ENCODE peak calls at places on chromosomes 5 and 9, in four cellular contexts. K is HL-60, W is brain microvascular endothelial cell, J is psoas muscle. U is an unnamed sample.

GRCh38 chr9:128943832-128944620 is 3.4 kb downstream of the DOLK start:
- DNase-seq in W (no peak), J (peak), K (no peak), U (no peak)

GRCh38 chr5:178644826-178645545 is 18.1 kb upstream of the CLK4 start:
- DNase-seq in W (peak), J (no peak), K (no peak), U (no peak)

GRCh38 chr5:76379855-76380254 is 23.2 kb upstream of the IQGAP2 start:
- DNase-seq in K (no peak), W (no peak), J (no peak), U (no peak)

GRCh38 chr5:149677721-149678120 is 52.4 kb upstream of the PPARGC1B start:
- DNase-seq in J (no peak), W (no peak), K (peak), U (peak)

GRCh38 chr5:89864941-89865340 is 544.6 kb downstream of the CETN3 start:
- DNase-seq in K (no peak), W (no peak), J (no peak), U (no peak)

GRCh38 chr5:80623911-80624457 is 30.5 kb upstream of the MSH3 start:
- DNase-seq in K (no peak), J (no peak), W (no peak), U (no peak)

GRCh38 chr9:82271099-82271498 is 282.5 kb downstream of the SPATA31D1 start:
- DNase-seq in J (no peak), K (no peak), W (peak), U (no peak)

GRCh38 chr5:41935544-41935943 is 10.5 kb downstream of the FBXO4 start:
- DNase-seq in W (no peak), K (no peak), J (no peak), U (no peak)

GRCh38 chr5:86525623-86526022 is 92.1 kb upstream of the COX7C start:
- DNase-seq in K (no peak), J (no peak), W (no peak), U (no peak)

GRCh38 chr5:112388739-112389138 is 30.3 kb downstream of the EPB41L4A start:
- DNase-seq in J (no peak), W (no peak), K (no peak), U (no peak)

GRCh38 chr5:56700711-56701110 is 114.6 kb upstream of the MAP3K1 start:
- DNase-seq in K (no peak), W (no peak), J (no peak), U (no peak)

GRCh38 chr5:160436017-160436416 is 14.4 kb downstream of the PTTG1 start:
- DNase-seq in J (no peak), K (no peak), W (no peak), U (no peak)

DNA sequence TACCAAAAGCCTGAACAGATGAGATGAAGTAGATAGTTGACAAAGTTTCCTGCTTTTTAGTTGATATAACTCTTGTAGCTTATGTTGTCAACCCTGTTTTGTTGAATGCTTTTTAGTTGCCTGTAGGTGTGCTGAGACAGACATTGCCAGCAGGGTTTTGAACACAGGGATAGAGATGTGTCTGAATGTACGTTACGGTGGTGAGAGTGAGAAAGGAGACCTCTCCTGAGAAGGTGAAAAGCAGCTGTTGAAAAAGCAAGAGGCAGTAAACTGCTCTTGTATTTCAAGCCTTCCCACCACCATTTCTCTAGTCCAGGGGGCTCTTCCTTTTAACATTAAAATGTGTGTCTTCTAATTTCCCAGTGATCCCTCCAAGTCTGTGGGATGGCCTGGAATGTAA is 14.7 kb downstream of the DNAJC21 start:
- DNase-seq in W (no peak), J (no peak), K (no peak), U (no peak)
- H3K4me3 ChIP-seq in W (no peak), J (no peak), K (no peak), U (no peak)

GRCh38 chr5:173012882-173013281 is 29.3 kb downstream of the ATP6V0E1 start:
- DNase-seq in W (no peak), K (peak), J (no peak), U (peak)

GRCh38 chr5:173010021-173010420 is 26.4 kb downstream of the ATP6V0E1 start:
- DNase-seq in W (peak), K (no peak), J (no peak), U (no peak)

GRCh38 chr5:173010547-173011464 is 27.2 kb downstream of the ATP6V0E1 start:
- DNase-seq in K (no peak), J (peak), W (no peak), U (peak)

GRCh38 chr5:173016069-173016455 is 32.5 kb downstream of the ATP6V0E1 start:
- DNase-seq in K (no peak), W (no peak), J (no peak), U (no peak)

DNA sequence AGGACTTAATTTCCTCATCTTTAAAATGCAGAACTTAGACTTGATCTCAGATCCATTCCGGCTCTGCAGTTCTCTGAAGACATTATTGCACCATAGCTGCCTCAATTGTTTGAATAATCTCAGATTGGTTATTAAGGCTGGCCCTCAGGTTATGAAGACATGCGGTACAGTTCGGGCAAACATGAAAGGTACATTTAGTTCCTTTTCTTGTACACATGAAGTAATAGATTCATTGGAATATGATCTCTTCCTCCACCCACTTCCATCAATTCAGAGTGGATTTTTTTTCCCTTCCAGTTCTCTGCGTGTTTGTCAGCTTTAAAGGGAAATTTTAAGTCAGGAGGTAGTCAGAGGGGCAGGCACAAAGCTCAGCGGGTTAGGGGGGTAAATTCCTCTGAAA is 28.0 kb downstream of the ATP6V0E1 start:
- DNase-seq in J (no peak), W (no peak), K (no peak), U (no peak)
- H3K27ac ChIP-seq in J (no peak), W (no peak), K (no peak), U (peak)

GRCh38 chr5:146390469-146390868 is 51.8 kb downstream of the POU4F3 start:
- DNase-seq in J (no peak), W (no peak), K (no peak), U (no peak)
- TF ChIP-seq CTCF in J (no peak), W (peak), K (no peak), U (no peak)

GRCh38 chr9:33162721-33163311 is 4.3 kb downstream of the B4GALT1 start:
- DNase-seq in W (no peak), J (peak), K (no peak), U (peak)
- H3K4me3 ChIP-seq in W (no peak), J (peak), K (no peak), U (peak)

DNA sequence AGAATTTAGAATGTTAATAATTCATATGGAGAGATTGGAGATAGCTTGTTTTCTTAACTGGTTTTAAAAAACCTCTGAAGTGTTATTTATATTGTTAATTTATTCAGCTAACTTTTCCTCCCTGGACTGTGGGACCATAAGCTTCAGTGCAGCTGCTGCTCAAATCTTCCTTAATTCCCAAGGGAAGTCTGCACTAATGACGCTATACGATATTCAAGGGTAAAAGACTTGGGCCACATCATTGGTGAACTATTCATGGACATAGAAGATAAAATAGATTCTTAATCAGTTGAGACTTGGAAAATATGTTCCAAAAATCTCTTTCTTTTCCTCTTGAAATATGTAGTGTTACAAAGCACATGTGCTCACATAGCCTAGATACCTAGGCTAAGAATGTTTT is 31.1 kb upstream of the GAS1 start:
- DNase-seq in J (no peak), K (no peak), W (peak), U (no peak)
- H3K27ac ChIP-seq in J (no peak), K (no peak), W (peak), U (no peak)

GRCh38 chr9:136145580-136145979 is 26.9 kb upstream of the TMEM250 start:
- DNase-seq in J (no peak), W (no peak), K (no peak), U (no peak)
- TF ChIP-seq CTCF in J (no peak), W (no peak), K (no peak), U (no peak)

DNA sequence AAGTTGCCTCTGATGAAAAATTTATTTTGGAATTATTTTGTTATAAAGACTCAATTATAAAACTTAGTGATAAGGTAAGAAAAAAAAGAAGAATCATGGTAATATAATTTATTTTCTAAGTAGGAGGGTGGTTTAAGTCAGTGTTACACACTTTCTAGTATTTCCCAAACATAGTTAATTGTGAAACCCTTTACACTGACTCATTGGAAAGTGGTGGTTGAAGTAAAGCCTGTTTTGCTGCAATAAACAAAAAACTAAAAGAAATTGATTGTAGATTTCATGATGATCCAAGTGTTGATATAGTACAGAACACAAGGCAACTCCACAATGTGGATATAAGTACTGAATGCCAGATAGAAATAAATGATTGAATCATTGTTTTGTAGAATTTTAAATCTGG is 539.9 kb downstream of the PRELID2 start:
- DNase-seq in W (no peak), J (no peak), K (no peak), U (no peak)
- H3K4me3 ChIP-seq in W (no peak), J (no peak), K (no peak), U (no peak)

U was measured in lower lobe of right lung.